ENCODE peak calls at places on chromosomes 5 and 9, in six cellular contexts. One of them, this sample, is unnamed.

GRCh38 chr9:135661801-135662560 is 1.1 kb upstream of the LCN9 start:
- DNase-seq in NCI-H82: no peak
- DNase-seq in ovary: peak
- DNase-seq in breast epithelium: no peak
- DNase-seq in iris pigment epithelial cell: peak
- DNase-seq in H54: no peak
- DNase-seq in this sample: no peak

GRCh38 chr9:76092572-76092971 is 202.1 kb downstream of the PCSK5 start:
- DNase-seq in breast epithelium: no peak
- DNase-seq in iris pigment epithelial cell: no peak
- DNase-seq in H54: no peak
- DNase-seq in ovary: no peak
- DNase-seq in NCI-H82: peak
- DNase-seq in this sample: no peak

GRCh38 chr5:14298126-14298847 is 155.1 kb downstream of the TRIO start:
- DNase-seq in iris pigment epithelial cell: peak
- DNase-seq in H54: no peak
- DNase-seq in NCI-H82: no peak
- DNase-seq in ovary: no peak
- DNase-seq in breast epithelium: no peak
- DNase-seq in this sample: no peak

GRCh38 chr5:21919417-21920022 is 933.6 kb downstream of the CDH12 start:
- DNase-seq in iris pigment epithelial cell: peak
- DNase-seq in NCI-H82: peak
- DNase-seq in ovary: no peak
- DNase-seq in H54: peak
- DNase-seq in breast epithelium: no peak
- DNase-seq in this sample: peak

GRCh38 chr5:89930591-89931383 is 478.8 kb downstream of the CETN3 start:
- DNase-seq in breast epithelium: no peak
- DNase-seq in H54: no peak
- DNase-seq in iris pigment epithelial cell: peak
- DNase-seq in ovary: no peak
- DNase-seq in NCI-H82: no peak
- DNase-seq in this sample: no peak

GRCh38 chr9:136925414-136926153 is 19.0 kb downstream of the FBXW5 start:
- DNase-seq in ovary: no peak
- DNase-seq in NCI-H82: no peak
- DNase-seq in iris pigment epithelial cell: no peak
- DNase-seq in H54: no peak
- DNase-seq in breast epithelium: no peak
- DNase-seq in this sample: no peak

GRCh38 chr5:136511046-136511445 is 145.7 kb upstream of the TRPC7 start:
- DNase-seq in ovary: no peak
- DNase-seq in breast epithelium: no peak
- DNase-seq in iris pigment epithelial cell: no peak
- DNase-seq in H54: no peak
- DNase-seq in NCI-H82: peak
- DNase-seq in this sample: no peak

GRCh38 chr5:45696206-45696836 is at the start of gene HCN1:
- DNase-seq in breast epithelium: peak
- DNase-seq in NCI-H82: peak
- DNase-seq in iris pigment epithelial cell: peak
- DNase-seq in H54: no peak
- DNase-seq in ovary: peak
- DNase-seq in this sample: peak

GRCh38 chr5:179311091-179311470 is 34.2 kb downstream of the ADAMTS2 start:
- DNase-seq in breast epithelium: no peak
- DNase-seq in NCI-H82: no peak
- DNase-seq in H54: no peak
- DNase-seq in ovary: no peak
- DNase-seq in iris pigment epithelial cell: no peak
- DNase-seq in this sample: no peak

GRCh38 chr5:94072116-94072515 is 330.7 kb upstream of the POU5F2 start:
- DNase-seq in ovary: no peak
- DNase-seq in NCI-H82: no peak
- DNase-seq in iris pigment epithelial cell: peak
- DNase-seq in breast epithelium: no peak
- DNase-seq in H54: no peak
- DNase-seq in this sample: no peak